ENCODE peak calls at places on chromosome 13, in ten cellular contexts. One of them, this sample, is unnamed.
A peak's percentile ranks its signal among the peaks of the same experiment; 100 is the strongest.

GRCh38 chr13:80040219-80040976 is 300.5 kb downstream of the SPRY2 start:
- DNase-seq in gastrocnemius medialis: no peak
- DNase-seq in germinal center: no peak
- DNase-seq in mucosa of descending colon: no peak
- DNase-seq in anterior cingulate cortex: no peak
- DNase-seq in activated T-helper 1 cell treated with anti-CD3 and anti-CD28 coated beads, Interleukin-12 subunit alpha, Interleukin-12 subunit beta, Interleukin-2, Interleukin-4 antibody, amounts not matched to agents 30 ng/mL and 10 ng/mL and 1 ng/mL, durations not matched to agents 14 hours and 24 hours and 36 hours: no peak
- DNase-seq in T-helper 17 cell: no peak
- DNase-seq in neural crest cell: no peak
- DNase-seq in AG09319: peak; percentile 88
- DNase-seq in foreskin melanocyte: peak; percentile 74
- DNase-seq in this sample: no peak

GRCh38 chr13:94784066-94784465 is 71.7 kb upstream of the SOX21 start:
- DNase-seq in activated T-helper 1 cell treated with anti-CD3 and anti-CD28 coated beads, Interleukin-12 subunit alpha, Interleukin-12 subunit beta, Interleukin-2, Interleukin-4 antibody, amounts not matched to agents 30 ng/mL and 10 ng/mL and 1 ng/mL, durations not matched to agents 14 hours and 24 hours and 36 hours: no peak
- DNase-seq in neural crest cell: no peak
- DNase-seq in AG09319: no peak
- DNase-seq in gastrocnemius medialis: no peak
- DNase-seq in germinal center: no peak
- DNase-seq in anterior cingulate cortex: no peak
- DNase-seq in foreskin melanocyte: no peak
- DNase-seq in mucosa of descending colon: no peak
- DNase-seq in T-helper 17 cell: no peak
- DNase-seq in this sample: no peak

GRCh38 chr13:39411501-39411900 is 191.5 kb downstream of the LHFPL6 start:
- DNase-seq in activated T-helper 1 cell treated with anti-CD3 and anti-CD28 coated beads, Interleukin-12 subunit alpha, Interleukin-12 subunit beta, Interleukin-2, Interleukin-4 antibody, amounts not matched to agents 30 ng/mL and 10 ng/mL and 1 ng/mL, durations not matched to agents 14 hours and 24 hours and 36 hours: no peak
- DNase-seq in neural crest cell: no peak
- DNase-seq in anterior cingulate cortex: no peak
- DNase-seq in foreskin melanocyte: no peak
- DNase-seq in mucosa of descending colon: no peak
- DNase-seq in T-helper 17 cell: no peak
- DNase-seq in gastrocnemius medialis: no peak
- DNase-seq in germinal center: no peak
- DNase-seq in AG09319: no peak
- DNase-seq in this sample: no peak

GRCh38 chr13:76380436-76381065 is 505.7 kb downstream of the KCTD12 start:
- DNase-seq in gastrocnemius medialis: no peak
- DNase-seq in germinal center: no peak
- DNase-seq in mucosa of descending colon: no peak
- DNase-seq in foreskin melanocyte: peak; percentile 97
- DNase-seq in AG09319: no peak
- DNase-seq in T-helper 17 cell: no peak
- DNase-seq in neural crest cell: no peak
- DNase-seq in activated T-helper 1 cell treated with anti-CD3 and anti-CD28 coated beads, Interleukin-12 subunit alpha, Interleukin-12 subunit beta, Interleukin-2, Interleukin-4 antibody, amounts not matched to agents 30 ng/mL and 10 ng/mL and 1 ng/mL, durations not matched to agents 14 hours and 24 hours and 36 hours: no peak
- DNase-seq in anterior cingulate cortex: no peak
- DNase-seq in this sample: peak; percentile 19

GRCh38 chr13:20404488-20405222 is 121.0 kb downstream of the CRYL1 start:
- DNase-seq in foreskin melanocyte: no peak
- DNase-seq in anterior cingulate cortex: no peak
- DNase-seq in germinal center: no peak
- DNase-seq in gastrocnemius medialis: no peak
- DNase-seq in AG09319: no peak
- DNase-seq in neural crest cell: no peak
- DNase-seq in activated T-helper 1 cell treated with anti-CD3 and anti-CD28 coated beads, Interleukin-12 subunit alpha, Interleukin-12 subunit beta, Interleukin-2, Interleukin-4 antibody, amounts not matched to agents 30 ng/mL and 10 ng/mL and 1 ng/mL, durations not matched to agents 14 hours and 24 hours and 36 hours: no peak
- DNase-seq in T-helper 17 cell: no peak
- DNase-seq in mucosa of descending colon: no peak
- DNase-seq in this sample: no peak

GRCh38 chr13:99312493-99312883 is 5.3 kb upstream of the GPR183 start:
- DNase-seq in germinal center: no peak
- DNase-seq in gastrocnemius medialis: peak; percentile 96
- DNase-seq in activated T-helper 1 cell treated with anti-CD3 and anti-CD28 coated beads, Interleukin-12 subunit alpha, Interleukin-12 subunit beta, Interleukin-2, Interleukin-4 antibody, amounts not matched to agents 30 ng/mL and 10 ng/mL and 1 ng/mL, durations not matched to agents 14 hours and 24 hours and 36 hours: no peak
- DNase-seq in AG09319: peak; percentile 98
- DNase-seq in neural crest cell: no peak
- DNase-seq in anterior cingulate cortex: peak; percentile 15
- DNase-seq in T-helper 17 cell: no peak
- DNase-seq in mucosa of descending colon: peak; percentile 63
- DNase-seq in foreskin melanocyte: no peak
- DNase-seq in this sample: peak; percentile 36

GRCh38 chr13:98445340-98446233 is 131.3 kb downstream of the STK24 start:
- DNase-seq in foreskin melanocyte: peak; percentile 32
- DNase-seq in germinal center: peak; percentile 90
- DNase-seq in AG09319: no peak
- DNase-seq in mucosa of descending colon: peak; percentile 77
- DNase-seq in T-helper 17 cell: peak; percentile 67
- DNase-seq in activated T-helper 1 cell treated with anti-CD3 and anti-CD28 coated beads, Interleukin-12 subunit alpha, Interleukin-12 subunit beta, Interleukin-2, Interleukin-4 antibody, amounts not matched to agents 30 ng/mL and 10 ng/mL and 1 ng/mL, durations not matched to agents 14 hours and 24 hours and 36 hours: peak; percentile 62
- DNase-seq in neural crest cell: peak; percentile 70
- DNase-seq in gastrocnemius medialis: peak; percentile 59
- DNase-seq in anterior cingulate cortex: no peak
- DNase-seq in this sample: no peak

GRCh38 chr13:110271313-110271712 is 35.6 kb downstream of the COL4A1 start:
- DNase-seq in anterior cingulate cortex: no peak
- DNase-seq in mucosa of descending colon: no peak
- DNase-seq in gastrocnemius medialis: no peak
- DNase-seq in T-helper 17 cell: no peak
- DNase-seq in activated T-helper 1 cell treated with anti-CD3 and anti-CD28 coated beads, Interleukin-12 subunit alpha, Interleukin-12 subunit beta, Interleukin-2, Interleukin-4 antibody, amounts not matched to agents 30 ng/mL and 10 ng/mL and 1 ng/mL, durations not matched to agents 14 hours and 24 hours and 36 hours: no peak
- DNase-seq in neural crest cell: no peak
- DNase-seq in germinal center: no peak
- DNase-seq in AG09319: no peak
- DNase-seq in foreskin melanocyte: no peak
- DNase-seq in this sample: no peak

GRCh38 chr13:59906413-59907027 is 257.2 kb downstream of the DIAPH3 start:
- DNase-seq in mucosa of descending colon: no peak
- DNase-seq in activated T-helper 1 cell treated with anti-CD3 and anti-CD28 coated beads, Interleukin-12 subunit alpha, Interleukin-12 subunit beta, Interleukin-2, Interleukin-4 antibody, amounts not matched to agents 30 ng/mL and 10 ng/mL and 1 ng/mL, durations not matched to agents 14 hours and 24 hours and 36 hours: no peak
- DNase-seq in gastrocnemius medialis: no peak
- DNase-seq in anterior cingulate cortex: no peak
- DNase-seq in neural crest cell: no peak
- DNase-seq in foreskin melanocyte: peak; percentile 25
- DNase-seq in T-helper 17 cell: no peak
- DNase-seq in AG09319: no peak
- DNase-seq in germinal center: no peak
- DNase-seq in this sample: no peak

GRCh38 chr13:101945435-101945834 is 456.4 kb downstream of the FGF14 start:
- DNase-seq in activated T-helper 1 cell treated with anti-CD3 and anti-CD28 coated beads, Interleukin-12 subunit alpha, Interleukin-12 subunit beta, Interleukin-2, Interleukin-4 antibody, amounts not matched to agents 30 ng/mL and 10 ng/mL and 1 ng/mL, durations not matched to agents 14 hours and 24 hours and 36 hours: no peak
- DNase-seq in foreskin melanocyte: no peak
- DNase-seq in T-helper 17 cell: no peak
- DNase-seq in mucosa of descending colon: no peak
- DNase-seq in germinal center: no peak
- DNase-seq in AG09319: no peak
- DNase-seq in anterior cingulate cortex: no peak
- DNase-seq in gastrocnemius medialis: no peak
- DNase-seq in neural crest cell: no peak
- DNase-seq in this sample: no peak

This sample was measured in occipital lobe.